ENCODE peak calls at places on chromosome 5, in five cellular contexts. One of them, this sample, is unnamed.

GRCh38 chr5:56543431-56544385 is 271.6 kb upstream of the MAP3K1 start:
- DNase-seq in thyroid gland: no peak
- DNase-seq in transverse colon: no peak
- DNase-seq in GM12864: no peak
- DNase-seq in suprapubic skin: no peak
- DNase-seq in this sample: no peak

GRCh38 chr5:109566361-109566760 is 123.4 kb upstream of the MAN2A1 start:
- DNase-seq in thyroid gland: no peak
- DNase-seq in transverse colon: no peak
- DNase-seq in GM12864: no peak
- DNase-seq in suprapubic skin: no peak
- DNase-seq in this sample: no peak

GRCh38 chr5:158142182-158142581 is 283.2 kb upstream of the CLINT1 start:
- DNase-seq in thyroid gland: no peak
- DNase-seq in transverse colon: no peak
- DNase-seq in GM12864: no peak
- DNase-seq in suprapubic skin: no peak
- DNase-seq in this sample: no peak

GRCh38 chr5:59587489-59588337 is 305.8 kb downstream of the PDE4D start:
- DNase-seq in thyroid gland: peak; percentile 15
- DNase-seq in transverse colon: peak; percentile 79
- DNase-seq in GM12864: no peak
- DNase-seq in suprapubic skin: no peak
- DNase-seq in this sample: peak; percentile 65

GRCh38 chr5:89028579-89029272 is 145.7 kb upstream of the MEF2C start:
- DNase-seq in thyroid gland: no peak
- DNase-seq in transverse colon: no peak
- DNase-seq in GM12864: peak; percentile 2
- DNase-seq in suprapubic skin: no peak
- DNase-seq in this sample: no peak

GRCh38 chr5:34941936-34942335 is 12.6 kb downstream of the DNAJC21 start:
- DNase-seq in thyroid gland: no peak
- DNase-seq in transverse colon: no peak
- DNase-seq in GM12864: no peak
- DNase-seq in suprapubic skin: no peak
- DNase-seq in this sample: no peak

GRCh38 chr5:121937762-121938161 is 24.0 kb upstream of the SRFBP1 start:
- DNase-seq in thyroid gland: no peak
- DNase-seq in transverse colon: no peak
- DNase-seq in GM12864: no peak
- DNase-seq in suprapubic skin: no peak
- DNase-seq in this sample: no peak

GRCh38 chr5:65150599-65150998 is 331.1 kb downstream of the ADAMTS6 start:
- DNase-seq in thyroid gland: no peak
- DNase-seq in transverse colon: no peak
- DNase-seq in GM12864: no peak
- DNase-seq in suprapubic skin: no peak
- DNase-seq in this sample: no peak

GRCh38 chr5:107090471-107090870 is 580.3 kb downstream of the EFNA5 start:
- DNase-seq in thyroid gland: no peak
- DNase-seq in transverse colon: no peak
- DNase-seq in GM12864: no peak
- DNase-seq in suprapubic skin: no peak
- DNase-seq in this sample: no peak

GRCh38 chr5:132070460-132071337 is 2.9 kb upstream of the CSF2 start:
- DNase-seq in thyroid gland: no peak
- DNase-seq in transverse colon: no peak
- DNase-seq in GM12864: no peak
- DNase-seq in suprapubic skin: no peak
- DNase-seq in this sample: no peak

GRCh38 chr5:126819253-126819652 is 42.3 kb downstream of the LMNB1 start:
- DNase-seq in thyroid gland: no peak
- DNase-seq in transverse colon: no peak
- DNase-seq in GM12864: no peak
- DNase-seq in suprapubic skin: no peak
- DNase-seq in this sample: no peak

GRCh38 chr5:124162782-124163532 is 583.5 kb downstream of the ZNF608 start:
- DNase-seq in thyroid gland: peak; percentile 16
- DNase-seq in transverse colon: peak; percentile 47
- DNase-seq in GM12864: no peak
- DNase-seq in suprapubic skin: no peak
- DNase-seq in this sample: no peak

GRCh38 chr5:122600924-122601323 is 174.0 kb upstream of the SNX2 start:
- DNase-seq in thyroid gland: no peak
- DNase-seq in transverse colon: no peak
- DNase-seq in GM12864: no peak
- DNase-seq in suprapubic skin: no peak
- DNase-seq in this sample: no peak

GRCh38 chr5:143002459-143003327 is 232.5 kb downstream of the ARHGAP26 start:
- DNase-seq in thyroid gland: peak; percentile 21
- DNase-seq in transverse colon: peak; percentile 54
- DNase-seq in GM12864: peak; percentile 94
- DNase-seq in suprapubic skin: no peak
- DNase-seq in this sample: no peak

GRCh38 chr5:88884435-88884877 is 1.5 kb upstream of the MEF2C start:
- DNase-seq in thyroid gland: no peak
- DNase-seq in transverse colon: no peak
- DNase-seq in GM12864: no peak
- DNase-seq in suprapubic skin: no peak
- DNase-seq in this sample: no peak

GRCh38 chr5:148398698-148399121 is 15.0 kb downstream of the FBXO38 start:
- DNase-seq in thyroid gland: no peak
- DNase-seq in transverse colon: no peak
- DNase-seq in GM12864: no peak
- DNase-seq in suprapubic skin: no peak
- DNase-seq in this sample: no peak

GRCh38 chr5:180370861-180371641 is 17.9 kb upstream of the GFPT2 start:
- DNase-seq in thyroid gland: no peak
- DNase-seq in transverse colon: no peak
- DNase-seq in GM12864: no peak
- DNase-seq in suprapubic skin: no peak
- DNase-seq in this sample: no peak

GRCh38 chr5:143714629-143715028 is 97.3 kb upstream of the HMHB1 start:
- DNase-seq in thyroid gland: peak; percentile 84
- DNase-seq in transverse colon: no peak
- DNase-seq in GM12864: peak; percentile 39
- DNase-seq in suprapubic skin: no peak
- DNase-seq in this sample: no peak

GRCh38 chr5:24644757-24645156 is at the start of gene CDH10:
- DNase-seq in thyroid gland: no peak
- DNase-seq in transverse colon: no peak
- DNase-seq in GM12864: no peak
- DNase-seq in suprapubic skin: no peak
- DNase-seq in this sample: peak; percentile 67

GRCh38 chr5:42858031-42858643 is 46.4 kb upstream of the SELENOP start:
- DNase-seq in thyroid gland: no peak
- DNase-seq in transverse colon: no peak
- DNase-seq in GM12864: no peak
- DNase-seq in suprapubic skin: no peak
- DNase-seq in this sample: no peak

GRCh38 chr5:81751836-81752643 is 1.1 kb upstream of the SSBP2 start:
- DNase-seq in thyroid gland: no peak
- DNase-seq in transverse colon: no peak
- DNase-seq in GM12864: no peak
- DNase-seq in suprapubic skin: no peak
- DNase-seq in this sample: peak; percentile 55

GRCh38 chr5:150489358-150490295 is 18.3 kb upstream of the NDST1 start:
- DNase-seq in thyroid gland: no peak
- DNase-seq in transverse colon: peak; percentile 60
- DNase-seq in GM12864: peak; percentile 67
- DNase-seq in suprapubic skin: no peak
- DNase-seq in this sample: no peak

GRCh38 chr5:11046160-11046559 is 285.1 kb upstream of the DAP start:
- DNase-seq in thyroid gland: no peak
- DNase-seq in transverse colon: no peak
- DNase-seq in GM12864: no peak
- DNase-seq in suprapubic skin: no peak
- DNase-seq in this sample: peak; percentile 57

GRCh38 chr5:179246227-179246626 is 99.0 kb downstream of the ADAMTS2 start:
- DNase-seq in thyroid gland: no peak
- DNase-seq in transverse colon: no peak
- DNase-seq in GM12864: no peak
- DNase-seq in suprapubic skin: no peak
- DNase-seq in this sample: no peak

GRCh38 chr5:90983748-90984147 is 399.4 kb downstream of the ARRDC3 start:
- DNase-seq in thyroid gland: no peak
- DNase-seq in transverse colon: no peak
- DNase-seq in GM12864: no peak
- DNase-seq in suprapubic skin: no peak
- DNase-seq in this sample: no peak

GRCh38 chr5:175590471-175590881 is 67.4 kb upstream of the HRH2 start:
- DNase-seq in thyroid gland: no peak
- DNase-seq in transverse colon: no peak
- DNase-seq in GM12864: no peak
- DNase-seq in suprapubic skin: no peak
- DNase-seq in this sample: no peak

GRCh38 chr5:179270581-179271300 is 74.5 kb downstream of the ADAMTS2 start:
- DNase-seq in thyroid gland: no peak
- DNase-seq in transverse colon: peak; percentile 9
- DNase-seq in GM12864: no peak
- DNase-seq in suprapubic skin: peak; percentile 78
- DNase-seq in this sample: peak; percentile 43

DNA sequence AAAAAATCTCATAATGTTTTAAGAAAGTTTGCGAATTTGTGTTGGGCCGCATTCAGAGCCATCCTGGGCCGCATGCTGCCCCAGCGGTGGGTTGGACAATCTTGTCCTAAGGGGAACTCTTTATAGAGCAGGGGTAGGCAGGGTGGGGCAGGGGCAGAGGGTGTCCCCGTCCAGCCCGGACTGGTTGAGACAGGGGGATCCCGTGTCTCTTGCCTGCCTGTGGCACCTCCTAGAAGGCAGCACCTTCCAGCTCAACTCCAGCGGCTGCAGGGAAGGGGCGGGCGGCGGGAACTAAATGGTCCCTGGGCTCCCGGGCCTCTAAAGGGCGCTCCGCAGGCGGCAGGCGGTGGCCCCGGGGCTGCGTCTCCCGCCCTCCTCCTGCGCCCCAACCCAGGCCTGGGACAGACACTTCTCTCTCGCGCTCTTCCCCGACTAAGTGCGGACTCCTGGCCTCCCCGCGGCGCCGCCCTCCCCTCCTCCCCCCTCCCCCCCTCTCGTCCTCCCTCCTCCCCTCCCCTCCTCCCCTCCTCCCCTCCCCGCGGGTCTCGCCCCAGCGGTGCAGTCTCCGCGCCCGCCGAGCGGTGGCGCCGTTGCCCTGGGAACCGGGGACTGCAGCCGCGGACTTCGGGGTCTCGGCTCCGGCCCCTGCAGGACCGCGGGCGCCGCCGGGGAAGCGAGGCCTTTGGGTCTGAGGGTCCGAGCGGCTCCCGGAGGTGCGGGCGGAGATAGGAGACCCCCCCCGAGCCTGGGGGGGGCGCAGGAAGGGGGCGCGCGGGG is 132.6 kb downstream of the MRPL36 start:
- DNase-seq in thyroid gland: peak; percentile 53
- DNase-seq in transverse colon: peak; percentile 37
- DNase-seq in GM12864: no peak
- DNase-seq in suprapubic skin: no peak
- DNase-seq in this sample: peak; percentile 71
- TF ChIP-seq CTCF in thyroid gland: peak; percentile 12
- TF ChIP-seq CTCF in transverse colon: no peak
- TF ChIP-seq CTCF in GM12864: peak; percentile 48
- TF ChIP-seq CTCF in suprapubic skin: no peak
- TF ChIP-seq CTCF in this sample: no peak

GRCh38 chr5:138352071-138352721 is at the start of gene KDM3B:
- DNase-seq in thyroid gland: peak; percentile 79
- DNase-seq in transverse colon: peak; percentile 91
- DNase-seq in GM12864: peak; percentile 59
- DNase-seq in suprapubic skin: peak; percentile 88
- DNase-seq in this sample: peak; percentile 85

GRCh38 chr5:138353550-138353893 is 1.0 kb downstream of the KDM3B start:
- DNase-seq in thyroid gland: no peak
- DNase-seq in transverse colon: no peak
- DNase-seq in GM12864: no peak
- DNase-seq in suprapubic skin: no peak
- DNase-seq in this sample: no peak

GRCh38 chr5:138354387-138354786 is 1.9 kb downstream of the KDM3B start:
- DNase-seq in thyroid gland: no peak
- DNase-seq in transverse colon: no peak
- DNase-seq in GM12864: no peak
- DNase-seq in suprapubic skin: no peak
- DNase-seq in this sample: no peak

GRCh38 chr5:138352722-138353549 is 451 bp downstream of the KDM3B start:
- DNase-seq in thyroid gland: peak; percentile 61
- DNase-seq in transverse colon: peak; percentile 73
- DNase-seq in GM12864: no peak
- DNase-seq in suprapubic skin: no peak
- DNase-seq in this sample: peak; percentile 69

GRCh38 chr5:138354926-138355378 is 2.5 kb downstream of the KDM3B start:
- DNase-seq in thyroid gland: peak; percentile 35
- DNase-seq in transverse colon: no peak
- DNase-seq in GM12864: peak; percentile 60
- DNase-seq in suprapubic skin: no peak
- DNase-seq in this sample: peak; percentile 53
- TF ChIP-seq CTCF in thyroid gland: no peak
- TF ChIP-seq CTCF in transverse colon: no peak
- TF ChIP-seq CTCF in GM12864: peak; percentile 1
- TF ChIP-seq CTCF in suprapubic skin: no peak
- TF ChIP-seq CTCF in this sample: no peak

DNA sequence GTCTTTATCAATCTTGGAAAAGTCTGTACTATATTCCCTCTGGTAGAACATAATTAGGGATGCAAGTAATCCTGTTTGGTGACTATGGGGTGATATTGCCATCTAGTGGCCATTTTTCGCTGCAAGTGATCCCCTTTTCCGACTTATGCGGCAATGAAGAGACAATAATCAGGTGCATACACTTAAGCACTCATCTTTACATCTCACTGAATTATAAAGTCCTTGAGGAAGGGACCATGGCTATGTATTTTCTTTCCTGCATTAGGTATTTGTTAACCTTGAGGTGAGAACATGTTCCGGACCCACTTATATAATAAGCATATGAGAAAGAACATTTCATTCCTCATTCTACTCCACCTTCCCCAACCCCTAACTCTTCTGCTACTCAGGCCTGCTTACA is 19.6 kb upstream of the LIX1 start:
- DNase-seq in thyroid gland: peak; percentile 64
- DNase-seq in transverse colon: peak; percentile 77
- DNase-seq in GM12864: no peak
- DNase-seq in suprapubic skin: no peak
- DNase-seq in this sample: peak; percentile 78
- TF ChIP-seq CTCF in thyroid gland: peak; percentile 44
- TF ChIP-seq CTCF in transverse colon: peak; percentile 82
- TF ChIP-seq CTCF in GM12864: peak; percentile 84
- TF ChIP-seq CTCF in suprapubic skin: peak; percentile 75
- TF ChIP-seq CTCF in this sample: peak; percentile 87

DNA sequence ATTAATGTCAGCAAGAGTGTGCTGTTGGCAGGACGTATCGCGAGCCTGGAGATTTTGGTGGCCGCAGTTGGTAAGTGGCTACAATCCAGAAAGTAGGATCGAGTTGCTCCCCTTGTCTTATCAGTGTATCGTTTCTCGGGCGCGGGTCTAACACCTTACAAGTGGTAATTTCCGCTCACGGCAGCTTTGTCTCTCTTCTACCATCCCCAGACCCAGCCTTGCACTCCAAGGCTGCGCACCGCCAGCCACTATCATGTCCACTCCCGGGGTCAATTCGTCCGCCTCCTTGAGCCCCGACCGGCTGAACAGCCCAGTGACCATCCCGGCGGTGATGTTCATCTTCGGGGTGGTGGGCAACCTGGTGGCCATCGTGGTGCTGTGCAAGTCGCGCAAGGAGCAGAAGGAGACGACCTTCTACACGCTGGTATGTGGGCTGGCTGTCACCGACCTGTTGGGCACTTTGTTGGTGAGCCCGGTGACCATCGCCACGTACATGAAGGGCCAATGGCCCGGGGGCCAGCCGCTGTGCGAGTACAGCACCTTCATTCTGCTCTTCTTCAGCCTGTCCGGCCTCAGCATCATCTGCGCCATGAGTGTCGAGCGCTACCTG is 1.1 kb downstream of the PTGER4 start:
- DNase-seq in thyroid gland: no peak
- DNase-seq in transverse colon: peak; percentile 44
- DNase-seq in GM12864: no peak
- DNase-seq in suprapubic skin: no peak
- DNase-seq in this sample: peak; percentile 22
- TF ChIP-seq CTCF in thyroid gland: no peak
- TF ChIP-seq CTCF in transverse colon: peak; percentile 57
- TF ChIP-seq CTCF in GM12864: peak; percentile 23
- TF ChIP-seq CTCF in suprapubic skin: no peak
- TF ChIP-seq CTCF in this sample: no peak

This sample was measured in testis.